ENCODE peak calls at places on chromosomes 13 and 19, in nine cellular contexts. M, Q, F, Y, O, C, S, V and K are unnamed samples.

GRCh38 chr13:40348096-40348679 is 318.3 kb downstream of the FOXO1 start:
- DNase-seq in M (no peak), Q (no peak), F (no peak), Y (no peak), O (no peak), C (no peak), S (no peak), V (no peak), K (no peak)

GRCh38 chr19:3804429-3804828 is 18.2 kb upstream of the MATK start:
- DNase-seq in M (no peak), Q (no peak), F (no peak), Y (no peak), O (no peak), C (no peak), S (no peak), V (no peak), K (no peak)

GRCh38 chr13:43934273-43934672 is 54.6 kb downstream of the LACC1 start:
- DNase-seq in M (no peak), Q (no peak), F (no peak), Y (no peak), O (no peak), C (no peak), S (no peak), V (peak; percentile 6), K (no peak)

GRCh38 chr19:32219392-32219791 is 126.0 kb upstream of the ZNF507 start:
- DNase-seq in M (no peak), Q (no peak), F (no peak), Y (no peak), O (no peak), C (no peak), S (no peak), V (no peak), K (no peak)

GRCh38 chr19:27776020-27776419 is 1436.9 kb downstream of the UQCRFS1 start:
- DNase-seq in M (no peak), Q (no peak), F (no peak), Y (no peak), O (no peak), C (no peak), S (no peak), V (peak; percentile 84), K (no peak)

GRCh38 chr13:109700176-109700575 is 86.2 kb downstream of the IRS2 start:
- DNase-seq in M (no peak), Q (no peak), F (no peak), Y (peak; percentile 83), O (no peak), C (no peak), S (no peak), V (peak; percentile 63), K (peak; percentile 83)

GRCh38 chr13:102642475-102642874 is 45.7 kb downstream of the TPP2 start:
- DNase-seq in M (no peak), Q (no peak), F (no peak), Y (peak; percentile 64), O (no peak), C (no peak), S (no peak), V (no peak), K (peak; percentile 72)

GRCh38 chr19:43934055-43934984 is 762 bp downstream of the ZNF45 start:
- DNase-seq in M (no peak), Q (no peak), F (no peak), Y (no peak), O (no peak), C (no peak), S (no peak), V (peak; percentile 28), K (no peak)

GRCh38 chr19:18682807-18683108 is 722 bp upstream of the CRTC1 start:
- DNase-seq in M (no peak), Q (no peak), F (no peak), Y (no peak), O (no peak), C (no peak), S (no peak), V (no peak), K (no peak)

GRCh38 chr19:33755314-33756020 is 41.2 kb upstream of the KCTD15 start:
- DNase-seq in M (no peak), Q (no peak), F (no peak), Y (no peak), O (no peak), C (no peak), S (no peak), V (no peak), K (no peak)

GRCh38 chr19:53112286-53112685 is 9.1 kb upstream of the ZNF160 start:
- DNase-seq in M (no peak), Q (no peak), F (no peak), Y (no peak), O (no peak), C (no peak), S (no peak), V (no peak), K (no peak)

GRCh38 chr19:42421591-42422031 is 5.6 kb downstream of the LIPE start:
- DNase-seq in M (no peak), Q (peak; percentile 42), F (no peak), Y (no peak), O (no peak), C (no peak), S (no peak), V (no peak), K (peak; percentile 68)

GRCh38 chr13:26515721-26516120 is 41.8 kb upstream of the WASF3 start:
- DNase-seq in M (no peak), Q (no peak), F (no peak), Y (no peak), O (no peak), C (no peak), S (no peak), V (no peak), K (no peak)

GRCh38 chr19:19835560-19836038 is 14.0 kb upstream of the ZNF506 start:
- DNase-seq in M (no peak), Q (no peak), F (no peak), Y (no peak), O (no peak), C (no peak), S (no peak), V (no peak), K (no peak)

GRCh38 chr13:75312884-75313520 is 169.0 kb downstream of the TBC1D4 start:
- DNase-seq in M (no peak), Q (no peak), F (peak; percentile 77), Y (no peak), O (no peak), C (peak; percentile 71), S (peak; percentile 4), V (no peak), K (no peak)